ENCODE peak calls at places on chromosomes 12 and 14, in four cellular contexts. O is heart left ventricle, B is body of pancreas, V is Peyer's patch. X is an unnamed sample.

GRCh38 chr12:91866566-91866965 is 279.1 kb downstream of the BTG1 start:
- DNase-seq in B (no peak), O (no peak), V (no peak), X (no peak)

GRCh38 chr12:51269174-51270066 is 795 bp downstream of the SMAGP start:
- DNase-seq in V (peak), B (peak), O (peak), X (peak)

GRCh38 chr12:51025748-51026654 is at the start of gene SLC11A2:
- DNase-seq in O (peak), B (peak), V (peak), X (peak)

GRCh38 chr12:88854260-88854659 is 274.0 kb upstream of the KITLG start:
- DNase-seq in O (no peak), V (no peak), B (no peak), X (no peak)

GRCh38 chr14:55267816-55268215 is 3.4 kb upstream of the FBXO34 start:
- DNase-seq in B (no peak), V (no peak), O (no peak), X (no peak)

GRCh38 chr14:63134801-63135200 is 69.4 kb upstream of the RHOJ start:
- DNase-seq in O (no peak), B (no peak), V (no peak), X (no peak)

GRCh38 chr12:121579190-121579791 is 1.5 kb downstream of the KDM2B start:
- DNase-seq in O (peak), B (peak), V (peak), X (peak)

GRCh38 chr12:13727707-13728147 is 253.7 kb downstream of the GRIN2B start:
- DNase-seq in O (no peak), B (no peak), V (no peak), X (no peak)

GRCh38 chr12:53500119-53500775 is 836 bp upstream of the TARBP2 start:
- DNase-seq in B (peak), V (no peak), O (no peak), X (no peak)

GRCh38 chr12:123286997-123287396 is 15.3 kb upstream of the CDK2AP1 start:
- DNase-seq in V (no peak), O (no peak), B (no peak), X (no peak)

GRCh38 chr14:93045211-93045674 is 70.5 kb downstream of the ITPK1 start:
- DNase-seq in O (no peak), V (no peak), B (no peak), X (no peak)

GRCh38 chr12:32885831-32886230 is 10.7 kb downstream of the PKP2 start:
- DNase-seq in O (no peak), V (no peak), B (no peak), X (no peak)

GRCh38 chr12:66753810-66754209 is 74.9 kb upstream of the GRIP1 start:
- DNase-seq in B (no peak), O (no peak), V (no peak), X (no peak)

GRCh38 chr14:71780075-71780474 is 152.2 kb upstream of the RGS6 start:
- DNase-seq in B (no peak), O (no peak), V (no peak), X (no peak)

GRCh38 chr12:26238341-26239126 is 43.2 kb downstream of the SSPN start:
- DNase-seq in O (peak), V (no peak), B (no peak), X (no peak)

GRCh38 chr12:49347307-49348237 is 884 bp downstream of the DNAJC22 start:
- DNase-seq in O (peak), V (peak), B (peak), X (peak)

GRCh38 chr12:23028158-23028802 is 403.3 kb downstream of the ETNK1 start:
- DNase-seq in B (no peak), O (no peak), V (no peak), X (no peak)

GRCh38 chr14:76968621-76969063 is 59.9 kb downstream of the IRF2BPL start:
- DNase-seq in O (no peak), V (no peak), B (no peak), X (no peak)

GRCh38 chr12:87802721-87803011 is 226.5 kb downstream of the C12orf50 start:
- DNase-seq in O (no peak), V (no peak), B (no peak), X (no peak)

GRCh38 chr12:39006286-39006685 is 100.9 kb upstream of the CPNE8 start:
- DNase-seq in O (no peak), V (no peak), B (no peak), X (no peak)

GRCh38 chr14:42532194-42532593 is 925.5 kb downstream of the LRFN5 start:
- DNase-seq in V (no peak), B (no peak), O (no peak), X (no peak)

GRCh38 chr12:20477691-20478090 is 109.4 kb downstream of the PDE3A start:
- DNase-seq in O (no peak), B (no peak), V (no peak), X (no peak)

GRCh38 chr14:96581902-96582640 is 79.9 kb downstream of the PAPOLA start:
- DNase-seq in O (no peak), B (no peak), V (no peak), X (no peak)

GRCh38 chr14:27642251-27642866 is 1044.5 kb upstream of the NOVA1 start:
- DNase-seq in B (no peak), V (no peak), O (no peak), X (no peak)

GRCh38 chr12:39619316-39619659 is 315 bp downstream of the ABCD2 start:
- DNase-seq in O (no peak), V (no peak), B (no peak), X (no peak)

GRCh38 chr12:15555466-15555865 is 233.2 kb downstream of the PTPRO start:
- DNase-seq in O (no peak), B (no peak), V (no peak), X (no peak)

GRCh38 chr12:109757671-109758265 is 44.1 kb downstream of the FAM222A start:
- DNase-seq in O (peak), B (peak), V (peak), X (no peak)

GRCh38 chr14:105092912-105093425 is 27.7 kb upstream of the GPR132 start:
- DNase-seq in O (peak), V (peak), B (peak), X (peak)

GRCh38 chr12:76037130-76038105 is 5.8 kb upstream of the PHLDA1 start:
- DNase-seq in O (no peak), B (no peak), V (no peak), X (peak)

GRCh38 chr12:107684990-107685359 is 624 bp upstream of the PWP1 start:
- DNase-seq in B (peak), V (no peak), O (no peak), X (no peak)

GRCh38 chr12:59873136-59873535 is 277.3 kb downstream of the SLC16A7 start:
- DNase-seq in B (no peak), O (no peak), V (no peak), X (no peak)

GRCh38 chr12:127810026-127810425 is 456.9 kb upstream of the TMEM132C start:
- DNase-seq in B (no peak), V (no peak), O (no peak), X (no peak)

GRCh38 chr14:102811254-102811963 is 34.2 kb downstream of the TRAF3 start:
- DNase-seq in O (no peak), B (no peak), V (no peak), X (no peak)

GRCh38 chr14:64692189-64692588 is 12.0 kb upstream of the PLEKHG3 start:
- DNase-seq in O (no peak), V (no peak), B (no peak), X (no peak)

GRCh38 chr14:61106627-61107147 is 125.6 kb downstream of the SLC38A6 start:
- DNase-seq in O (no peak), B (no peak), V (no peak), X (no peak)

GRCh38 chr12:56678852-56679251 is 9.2 kb downstream of the PTGES3 start:
- DNase-seq in B (no peak), O (no peak), V (no peak), X (no peak)

DNA sequence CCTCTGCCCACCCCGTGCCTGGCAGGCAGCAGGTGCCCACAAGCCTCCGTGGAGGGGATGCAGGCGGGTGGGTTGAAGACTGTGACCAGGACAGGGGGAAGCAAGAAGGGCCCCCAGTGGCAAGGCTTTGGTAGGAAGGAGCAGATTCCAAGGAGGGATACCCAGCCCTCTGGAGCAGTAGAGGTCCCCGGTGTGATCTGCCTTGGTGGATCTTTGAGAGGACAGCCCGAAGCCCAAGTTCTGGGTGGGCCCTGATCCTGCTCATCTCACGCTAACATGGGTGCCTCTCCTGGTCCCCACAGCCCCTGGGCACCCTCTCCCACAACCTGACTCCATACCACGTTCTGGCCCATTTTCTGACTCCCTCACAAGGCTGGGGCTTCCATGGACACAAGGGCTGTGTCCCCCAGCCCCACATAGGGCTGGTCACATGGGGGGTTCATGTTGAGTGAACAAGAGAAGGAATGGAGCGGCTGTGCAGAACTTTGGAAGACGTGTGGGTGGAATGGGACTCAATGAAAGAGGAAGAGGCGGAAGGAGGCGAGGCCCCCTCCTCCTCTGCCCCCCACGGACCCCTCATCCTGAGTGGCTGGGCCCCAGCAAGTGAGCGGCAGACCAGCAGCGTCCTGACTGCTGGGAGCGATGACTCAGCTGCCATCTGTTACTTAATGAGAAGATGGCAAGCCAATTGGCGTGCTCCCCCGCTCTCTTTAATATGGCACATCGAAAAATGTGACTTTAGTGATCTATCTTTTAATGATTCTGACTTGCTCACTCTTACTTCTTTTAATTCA is 77.0 kb upstream of the BCL11B start:
- DNase-seq in B (peak), O (no peak), V (no peak), X (no peak)
- TF ChIP-seq POLR2A in B (no peak), O (no peak), V (no peak), X (no peak)

GRCh38 chr14:43900173-43900655 is 606.9 kb downstream of the FSCB start:
- DNase-seq in V (no peak), B (no peak), O (no peak), X (no peak)

GRCh38 chr14:43896044-43896443 is 611.0 kb downstream of the FSCB start:
- DNase-seq in B (no peak), V (no peak), O (no peak), X (no peak)

GRCh38 chr14:43898709-43899108 is 608.4 kb downstream of the FSCB start:
- DNase-seq in O (no peak), B (no peak), V (no peak), X (no peak)

DNA sequence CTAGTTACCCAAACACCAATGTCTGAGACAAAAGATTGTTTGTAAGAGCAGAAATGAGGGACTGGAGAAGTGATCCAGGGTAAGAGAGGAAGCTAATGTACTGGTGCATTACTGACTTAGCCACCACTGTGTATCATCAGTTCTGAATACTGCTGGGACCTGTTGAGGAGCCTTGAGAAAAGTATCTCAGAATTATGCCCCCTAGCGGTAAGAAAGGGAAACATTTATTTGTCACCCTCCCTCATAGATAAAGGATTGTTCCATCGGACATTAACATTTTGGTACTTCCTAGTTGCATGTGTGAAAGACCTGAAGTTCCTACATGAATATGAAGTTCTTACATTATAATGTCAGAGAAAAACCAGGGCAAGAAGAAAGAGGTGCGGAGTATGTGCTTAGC is 612.5 kb downstream of the FSCB start:
- DNase-seq in O (no peak), B (no peak), V (no peak), X (no peak)
- TF ChIP-seq CTCF in O (peak), B (peak), V (peak), X (no peak)

GRCh38 chr12:117045998-117046374 is 53.2 kb downstream of the TESC start:
- DNase-seq in O (no peak), B (no peak), V (no peak), X (no peak)
- TF ChIP-seq POLR2A in O (no peak), B (no peak), V (no peak), X (no peak)

GRCh38 chr14:94284221-94284620 is 8.8 kb downstream of the SERPINA10 start:
- DNase-seq in B (no peak), O (no peak), V (no peak), X (no peak)
- TF ChIP-seq CTCF in B (no peak), O (no peak), V (no peak), X (no peak)

GRCh38 chr12:12717586-12718381 is 616 bp downstream of the CDKN1B start:
- DNase-seq in O (peak), V (peak), B (peak), X (no peak)
- TF ChIP-seq POLR2A in O (no peak), V (no peak), B (no peak), X (no peak)

GRCh38 chr12:124727244-124727673 is 136.4 kb downstream of the SCARB1 start:
- DNase-seq in B (peak), O (peak), V (no peak), X (peak)

GRCh38 chr12:124725612-124726237 is 137.9 kb downstream of the SCARB1 start:
- DNase-seq in B (no peak), V (no peak), O (no peak), X (no peak)

GRCh38 chr12:124727922-124728321 is 135.7 kb downstream of the SCARB1 start:
- DNase-seq in V (no peak), B (no peak), O (no peak), X (no peak)

GRCh38 chr12:124722871-124723270 is 140.8 kb downstream of the SCARB1 start:
- DNase-seq in O (no peak), V (no peak), B (no peak), X (no peak)

DNA sequence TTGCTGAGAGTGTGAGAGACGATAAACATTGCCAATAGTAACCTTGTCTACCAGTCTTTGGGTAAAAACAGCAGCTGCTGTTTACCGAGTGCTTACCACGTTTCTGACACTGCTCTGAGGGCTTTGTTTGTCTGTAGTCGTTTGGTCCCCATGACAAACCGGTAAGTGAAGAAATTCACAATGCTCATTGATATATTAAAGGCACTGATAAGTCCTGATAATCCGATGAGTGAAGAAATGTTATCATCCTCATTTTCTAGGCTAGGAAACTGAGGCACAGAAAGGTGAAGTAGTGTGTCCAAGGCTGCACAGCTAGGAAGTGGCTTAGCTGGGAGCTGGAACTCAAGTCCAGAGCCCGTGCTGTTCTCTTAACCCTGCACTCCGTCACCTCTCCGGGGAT is 138.6 kb downstream of the SCARB1 start:
- DNase-seq in B (no peak), O (no peak), V (no peak), X (no peak)
- TF ChIP-seq CTCF in B (no peak), O (no peak), V (no peak), X (no peak)

DNA sequence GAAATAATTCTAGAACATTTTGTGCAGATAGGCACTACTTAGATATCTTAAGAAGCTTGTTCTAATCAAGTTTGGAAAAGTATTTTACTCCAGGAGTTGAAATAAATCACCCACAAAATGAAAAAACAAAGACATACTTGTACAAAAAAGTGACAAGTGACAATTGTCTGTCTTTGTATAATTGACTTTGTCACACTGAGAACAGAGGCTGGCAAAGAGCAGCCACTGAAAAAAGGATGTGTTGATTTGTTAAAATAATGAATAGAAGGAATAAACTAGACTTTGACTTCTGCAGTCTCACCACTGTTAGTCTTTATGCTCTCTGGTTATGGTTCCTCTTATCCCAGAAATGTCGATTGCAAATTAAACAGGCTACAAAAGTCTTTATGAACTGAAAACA is 77.6 kb downstream of the PTPRR start:
- DNase-seq in O (no peak), V (no peak), B (no peak), X (no peak)
- TF ChIP-seq POLR2A in O (no peak), V (no peak), B (no peak), X (no peak)

DNA sequence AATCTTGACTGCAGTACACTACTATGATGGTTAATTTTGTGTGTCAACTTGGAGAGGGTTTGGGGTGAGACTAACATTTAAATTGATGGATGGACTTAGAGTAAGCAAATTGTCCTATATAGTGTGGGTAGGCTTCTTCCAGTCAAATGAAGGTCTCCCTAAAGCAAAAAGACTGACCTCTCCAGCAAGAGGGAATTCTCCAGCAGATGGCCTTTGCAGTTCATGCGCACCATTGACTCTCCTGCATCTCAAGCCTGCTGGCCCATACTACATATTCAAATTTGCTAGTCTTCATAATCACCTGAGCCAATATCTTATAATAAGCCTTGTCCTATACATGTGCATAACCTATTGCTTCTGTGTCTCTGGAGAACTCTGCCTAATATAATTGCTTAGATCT is 260.2 kb downstream of the RERGL start:
- DNase-seq in B (no peak), O (no peak), V (no peak), X (no peak)
- TF ChIP-seq CTCF in B (no peak), O (no peak), V (no peak), X (no peak)

GRCh38 chr14:22837750-22838538 is 1.6 kb downstream of the MMP14 start:
- DNase-seq in V (peak), B (no peak), O (peak), X (peak)

GRCh38 chr14:22835505-22835904 is 880 bp upstream of the MMP14 start:
- DNase-seq in B (no peak), V (no peak), O (no peak), X (no peak)

GRCh38 chr14:22836301-22837058 is at the start of gene MMP14:
- DNase-seq in B (peak), V (peak), O (peak), X (peak)

GRCh38 chr14:22838631-22839041 is 2.3 kb downstream of the MMP14 start:
- DNase-seq in B (no peak), O (peak), V (peak), X (no peak)

DNA sequence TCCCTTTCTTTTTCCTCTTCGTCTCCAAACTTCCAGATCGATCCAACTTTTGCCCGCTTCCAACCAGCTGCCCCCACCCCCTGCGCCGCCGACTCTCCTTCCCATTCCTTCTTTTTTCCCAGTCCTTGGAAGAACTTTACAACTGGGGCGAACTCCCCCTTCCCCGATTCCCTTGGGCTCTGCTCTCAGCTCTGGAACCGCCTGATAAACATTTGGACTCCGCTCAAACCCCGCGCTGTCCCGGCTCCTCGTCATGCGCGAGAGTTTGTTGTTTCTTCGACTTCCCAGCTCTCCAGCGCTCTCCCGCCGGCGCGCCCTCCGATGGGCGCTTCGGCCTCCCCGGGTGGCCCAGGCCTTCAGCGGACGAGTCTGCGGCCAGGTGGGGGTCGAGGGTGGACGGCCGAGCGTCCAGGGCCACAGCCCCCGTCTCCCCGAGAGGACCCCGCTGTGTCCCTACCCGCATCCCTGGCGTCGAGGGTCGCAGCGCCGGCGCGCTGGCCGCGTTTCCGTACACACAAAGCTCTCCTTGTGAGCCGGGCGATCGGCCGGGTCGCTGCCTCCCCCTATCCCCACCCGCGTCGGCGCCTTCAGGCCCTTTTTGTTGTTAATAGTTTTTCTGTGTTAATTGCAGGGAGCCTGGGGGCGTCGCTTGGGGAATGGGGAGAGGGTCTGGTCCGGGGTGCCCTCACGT is 819 bp downstream of the MMP14 start:
- DNase-seq in V (peak), B (peak), O (peak), X (no peak)
- TF ChIP-seq POLR2A in V (no peak), B (peak), O (no peak), X (no peak)

X was measured in prostate gland.